ENCODE peak calls at places on chromosomes 11 and 22, in five cellular contexts. J, C, R, Q and O are unnamed samples.

GRCh38 chr22:44383071-44383575 is 70.4 kb upstream of the SHISAL1 start:
- DNase-seq in J (no peak), C (peak; percentile 48), R (no peak), Q (peak; percentile 0), O (no peak)

GRCh38 chr11:16136792-16137395 is 219.5 kb downstream of the SOX6 start:
- DNase-seq in J (peak; percentile 9), C (no peak), R (no peak), Q (no peak), O (no peak)

GRCh38 chr22:24697141-24697540 is 77.4 kb downstream of the PIWIL3 start:
- DNase-seq in J (no peak), C (no peak), R (no peak), Q (no peak), O (no peak)

GRCh38 chr22:46994265-46994664 is 231.8 kb downstream of the TBC1D22A start:
- DNase-seq in J (no peak), C (peak; percentile 58), R (no peak), Q (no peak), O (no peak)

GRCh38 chr11:130462101-130462885 is 13.8 kb downstream of the ADAMTS15 start:
- DNase-seq in J (no peak), C (no peak), R (no peak), Q (no peak), O (no peak)

GRCh38 chr11:110447897-110448522 is 18.3 kb downstream of the FDX1 start:
- DNase-seq in J (peak; percentile 30), C (no peak), R (peak; percentile 35), Q (no peak), O (no peak)

GRCh38 chr22:30196867-30197336 is 49.7 kb downstream of the LIF start:
- DNase-seq in J (no peak), C (no peak), R (no peak), Q (no peak), O (no peak)

GRCh38 chr11:128179049-128179448 is 408.3 kb downstream of the ETS1 start:
- DNase-seq in J (peak; percentile 59), C (no peak), R (no peak), Q (no peak), O (no peak)

GRCh38 chr11:128532571-128533091 is 54.7 kb downstream of the ETS1 start:
- DNase-seq in J (no peak), C (no peak), R (no peak), Q (no peak), O (no peak)

GRCh38 chr11:111378773-111379499 is at the start of gene POU2AF1:
- DNase-seq in J (no peak), C (no peak), R (peak; percentile 20), Q (no peak), O (peak; percentile 7)

GRCh38 chr11:29024386-29024785 is 916.2 kb downstream of the METTL15 start:
- DNase-seq in J (peak; percentile 3), C (no peak), R (no peak), Q (no peak), O (no peak)

GRCh38 chr11:12076840-12077534 is 33.4 kb upstream of the MICAL2 start:
- DNase-seq in J (no peak), C (no peak), R (no peak), Q (no peak), O (no peak)

GRCh38 chr22:41442240-41442792 is 4.3 kb downstream of the TOB2 start:
- DNase-seq in J (no peak), C (no peak), R (no peak), Q (no peak), O (no peak)
- H3K4me3 ChIP-seq in J (no peak overlapping the region), C (no peak overlapping the region), R (no peak overlapping the region), Q (peak overlapping the region; percentile 98), O (no peak overlapping the region)

DNA sequence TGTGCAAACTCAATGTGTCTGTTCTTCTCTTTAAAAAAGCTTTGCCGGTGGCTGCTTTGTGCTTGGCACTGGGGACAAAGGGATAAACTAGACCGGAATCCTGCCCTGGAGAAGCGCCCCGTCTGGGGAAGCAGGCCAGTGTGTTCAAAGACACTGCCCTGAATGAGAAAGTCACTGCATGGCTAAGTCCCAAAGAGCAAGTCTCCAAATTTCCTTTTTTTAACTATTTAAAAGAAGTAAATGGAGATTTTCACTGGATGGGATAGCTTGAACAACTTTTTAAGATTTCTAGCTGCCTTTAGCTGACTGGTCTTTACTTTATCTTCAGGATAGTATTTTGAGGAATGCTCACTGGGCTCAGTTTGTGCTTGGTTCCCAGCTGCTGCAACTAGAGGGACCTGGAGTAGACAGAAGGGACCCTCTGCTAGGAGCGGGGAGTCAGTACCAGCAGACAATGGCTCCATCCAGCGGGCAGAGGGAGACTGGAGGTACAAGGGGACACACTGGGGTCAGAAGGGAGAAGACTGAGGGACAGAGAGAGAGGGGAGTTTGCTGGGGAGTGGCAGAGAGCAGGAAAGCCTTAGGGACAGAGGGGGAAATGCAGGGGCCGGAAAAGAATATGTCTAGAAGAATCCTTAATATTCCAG is 22.2 kb upstream of the ACER3 start:
- DNase-seq in J (peak; percentile 31), C (no peak), R (peak; percentile 41), Q (no peak), O (no peak)
- TF ChIP-seq CTCF in J (no peak), C (no peak), R (peak; percentile 60), Q (no peak), O (peak; percentile 37)

DNA sequence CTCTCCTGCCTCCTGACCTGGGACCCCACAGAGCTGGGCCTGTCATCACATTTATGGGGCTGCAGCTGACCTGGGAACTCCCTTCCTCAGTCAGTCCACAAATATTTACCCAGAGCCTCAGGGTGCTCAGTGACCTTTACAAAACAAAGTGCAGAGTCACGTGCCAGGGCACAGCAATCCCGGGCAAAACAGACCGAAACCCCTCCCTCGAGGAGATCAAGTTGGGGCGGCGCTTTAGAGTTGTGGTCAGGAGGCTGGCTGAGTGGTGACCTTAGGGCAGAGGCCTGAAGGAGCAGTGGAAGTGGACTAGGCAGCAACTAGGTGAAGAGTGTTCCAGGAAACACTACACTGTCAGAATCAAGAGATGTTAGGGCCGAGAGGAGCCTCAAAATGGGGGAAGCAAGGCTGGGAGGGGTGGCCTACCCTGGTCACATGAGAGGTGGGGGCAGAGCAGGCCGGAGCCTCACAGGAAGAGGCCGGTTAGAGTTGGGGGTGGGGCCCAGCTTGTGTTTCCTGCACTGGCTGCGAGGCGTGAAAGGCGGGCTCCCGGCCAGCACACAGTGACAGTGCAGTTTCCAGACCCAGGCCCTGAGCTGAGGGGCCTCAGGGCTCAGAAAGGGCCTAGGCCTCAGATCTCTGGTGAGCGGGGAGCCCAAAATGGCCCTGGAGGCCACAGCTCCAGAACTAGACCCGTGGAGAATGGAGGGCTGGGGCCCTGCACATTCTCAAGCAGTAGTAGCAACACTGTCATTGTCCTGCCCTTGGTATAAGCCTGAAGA is 3.7 kb upstream of the NEAT1 start:
- DNase-seq in J (peak; percentile 98), C (peak; percentile 99), R (peak; percentile 100), Q (peak; percentile 99), O (peak; percentile 88)
- H3K4me3 ChIP-seq in J (peak overlapping the region; percentile 58), C (peak overlapping the region; percentile 27), R (peak overlapping the region; percentile 32), Q (peak overlapping the region; percentile 86), O (peak overlapping the region; percentile 24)

DNA sequence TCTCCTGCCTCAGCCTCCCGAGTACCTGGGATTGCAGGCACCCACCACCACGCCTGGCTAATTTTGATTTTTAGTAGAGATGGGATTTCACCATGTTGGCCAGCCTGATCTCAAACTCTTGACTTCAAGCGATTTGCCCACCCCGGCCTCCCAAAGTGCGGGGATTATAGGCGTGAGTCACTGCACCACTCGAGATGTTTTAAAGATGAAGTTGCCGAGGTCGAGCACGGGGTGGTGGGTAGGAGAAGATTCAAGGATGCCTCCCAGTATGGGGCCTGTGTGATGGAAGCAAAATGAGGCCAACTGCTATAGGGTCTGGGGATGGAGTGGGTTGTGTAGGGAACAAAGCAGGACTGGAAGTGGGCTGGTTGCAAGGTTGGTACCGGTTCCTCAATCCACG is 245.2 kb downstream of the MN1 start:
- DNase-seq in J (no peak), C (no peak), R (no peak), Q (no peak), O (no peak)
- TF ChIP-seq CTCF in J (no peak), C (no peak), R (no peak), Q (no peak), O (no peak)

GRCh38 chr22:10727393-10727792 is 4800.6 kb upstream of the OR11H1 start:
- DNase-seq in J (no peak), C (no peak), R (no peak), Q (no peak), O (no peak)
- H3K4me3 ChIP-seq in J (no peak overlapping the region), C (no peak overlapping the region), R (no peak overlapping the region), Q (no peak overlapping the region), O (no peak overlapping the region)

DNA sequence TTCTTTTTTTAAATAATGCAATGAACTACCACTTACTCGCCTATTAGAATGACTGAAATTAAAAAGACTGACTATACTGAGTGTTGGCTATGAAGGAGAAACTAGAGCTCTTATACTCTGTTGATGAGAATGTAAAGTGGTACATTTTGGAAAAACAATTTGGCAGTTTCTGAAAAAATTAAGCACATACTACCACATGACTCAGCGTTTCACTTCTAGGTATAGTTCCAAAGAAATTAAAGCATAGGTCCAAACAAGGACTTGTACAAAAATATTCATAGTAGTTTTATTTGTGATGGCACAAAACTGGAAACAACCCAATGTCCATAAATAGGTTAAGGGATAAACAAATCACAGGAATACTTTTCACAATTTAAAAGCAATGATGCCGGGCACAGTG is 22.4 kb upstream of the SLC29A2 start:
- DNase-seq in J (no peak), C (no peak), R (no peak), Q (no peak), O (no peak)
- TF ChIP-seq CTCF in J (no peak), C (no peak), R (no peak), Q (no peak), O (no peak)

DNA sequence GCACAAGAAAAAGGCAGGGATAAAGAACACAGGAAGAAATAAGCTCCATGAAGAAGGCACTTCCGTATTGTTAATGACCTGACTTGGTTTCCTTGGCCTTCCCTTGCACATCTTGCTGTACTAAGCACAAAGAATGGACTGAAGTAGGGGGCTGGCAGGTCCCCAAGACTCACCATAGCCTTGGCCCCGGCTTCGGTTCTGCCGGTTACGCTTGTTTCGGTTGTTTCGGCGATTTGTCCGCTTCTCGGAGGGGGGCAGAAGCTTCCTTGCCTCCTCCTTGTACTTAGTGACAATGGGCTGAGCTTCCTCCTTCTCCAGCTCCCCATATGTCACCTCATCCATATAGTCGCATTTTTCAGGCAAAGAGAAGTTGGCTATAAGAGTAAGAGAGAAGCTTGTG is 9.3 kb downstream of the GNG3 start:
- DNase-seq in J (no peak), C (no peak), R (no peak), Q (no peak), O (no peak)
- H3K4me3 ChIP-seq in J (no peak overlapping the region), C (no peak overlapping the region), R (no peak overlapping the region), Q (no peak overlapping the region), O (no peak overlapping the region)